ENCODE peak calls at places on chromosomes 2 and 18, in four cellular contexts. R is transverse colon, H is T-helper 1 cell, M is hepatocyte. Z is an unnamed sample.

GRCh38 chr18:44767807-44768206 is 87.1 kb downstream of the SETBP1 start:
- DNase-seq in R (no peak), H (no peak), M (no peak), Z (no peak)

GRCh38 chr2:2686228-2686627 is 355.2 kb upstream of the MYT1L start:
- DNase-seq in H (no peak), R (no peak), M (no peak), Z (peak; percentile 22)

GRCh38 chr2:221075203-221075602 is 496.9 kb downstream of the EPHA4 start:
- DNase-seq in H (no peak), R (no peak), M (no peak), Z (no peak)

GRCh38 chr18:24492445-24492844 is 32.0 kb downstream of the HRH4 start:
- DNase-seq in H (no peak), M (no peak), R (peak; percentile 24), Z (no peak)

GRCh38 chr2:55163895-55164509 is 68.1 kb downstream of the CLHC1 start:
- DNase-seq in H (no peak), M (no peak), R (no peak), Z (no peak)

GRCh38 chr2:118980573-118980972 is 38.6 kb downstream of the MARCO start:
- DNase-seq in R (no peak), H (no peak), M (no peak), Z (no peak)

GRCh38 chr2:97951155-97951670 is 44.5 kb downstream of the TMEM131 start:
- DNase-seq in M (no peak), R (no peak), H (no peak), Z (no peak)

GRCh38 chr2:86778957-86779356 is 11.8 kb downstream of the CD8A start:
- DNase-seq in M (no peak), R (no peak), H (no peak), Z (no peak)

GRCh38 chr2:23380562-23381065 is 4.4 kb upstream of the KLHL29 start:
- DNase-seq in M (no peak), R (no peak), H (peak; percentile 57), Z (no peak)

GRCh38 chr2:173982918-173983317 is 17.7 kb upstream of the SP3 start:
- DNase-seq in M (no peak), H (no peak), R (no peak), Z (no peak)

GRCh38 chr18:77359561-77360314 is 110.1 kb downstream of the GALR1 start:
- DNase-seq in H (no peak), R (no peak), M (no peak), Z (no peak)

GRCh38 chr18:45802814-45803492 is 22.5 kb upstream of the SIGLEC15 start:
- DNase-seq in H (no peak), M (peak; percentile 78), R (no peak), Z (no peak)

GRCh38 chr18:48859311-48860275 is 91.2 kb downstream of the SMAD7 start:
- DNase-seq in R (no peak), H (no peak), M (no peak), Z (no peak)

GRCh38 chr2:27370816-27371620 is 602 bp downstream of the SNX17 start:
- DNase-seq in H (peak; percentile 34), R (peak; percentile 54), M (peak; percentile 58), Z (peak; percentile 22)

GRCh38 chr2:18244840-18245239 is 315.6 kb downstream of the RDH14 start:
- DNase-seq in H (no peak), R (no peak), M (no peak), Z (no peak)

GRCh38 chr2:115122701-115123100 is 680.3 kb downstream of the DPP10 start:
- DNase-seq in R (no peak), H (no peak), M (peak; percentile 31), Z (no peak)

GRCh38 chr18:48724455-48724854 is 185.6 kb downstream of the CTIF start:
- DNase-seq in H (no peak), M (no peak), R (peak; percentile 52), Z (no peak)

GRCh38 chr18:23143059-23143831 is 8.0 kb downstream of the CABLES1 start:
- DNase-seq in H (no peak), R (peak; percentile 64), M (peak; percentile 70), Z (no peak)

GRCh38 chr2:239055756-239056493 is 208.0 kb downstream of the TWIST2 start:
- DNase-seq in H (no peak), R (no peak), M (no peak), Z (no peak)

GRCh38 chr2:70531419-70532130 is 22.1 kb downstream of the TGFA start:
- DNase-seq in R (no peak), M (no peak), H (no peak), Z (no peak)

GRCh38 chr2:68753318-68753717 is 18.7 kb downstream of the ARHGAP25 start:
- DNase-seq in R (no peak), M (no peak), H (no peak), Z (no peak)

GRCh38 chr2:237235383-237236095 is 149.8 kb downstream of the COPS8 start:
- DNase-seq in H (no peak), M (peak; percentile 49), R (peak; percentile 31), Z (no peak)

Z was measured in CD8-positive, alpha-beta memory T cell.